ENCODE peak calls at places on chromosomes 5 and 9, in seven cellular contexts. One of them, this sample, is unnamed.

GRCh38 chr5:126445502-126446174 is 22.4 kb downstream of the GRAMD2B start:
- DNase-seq in transverse colon: no peak
- DNase-seq in A172: peak; percentile 15
- DNase-seq in activated CD4-positive, alpha-beta memory T cell treated with anti-CD3 and anti-CD28 coated beads, Interleukin-2, amount 10 ng/mL, durations not matched to agents 7 days and 5 days: no peak
- DNase-seq in C1 segment of cervical spinal cord: no peak
- DNase-seq in osteocyte: no peak
- DNase-seq in activated gamma-delta T cell treated with Interleukin-2 at 50 U/mL for 16 hours: no peak
- DNase-seq in this sample: no peak

GRCh38 chr5:67234671-67235176 is 38.1 kb upstream of the CD180 start:
- DNase-seq in transverse colon: no peak
- DNase-seq in osteocyte: no peak
- DNase-seq in A172: peak; percentile 75
- DNase-seq in activated CD4-positive, alpha-beta memory T cell treated with anti-CD3 and anti-CD28 coated beads, Interleukin-2, amount 10 ng/mL, durations not matched to agents 7 days and 5 days: no peak
- DNase-seq in activated gamma-delta T cell treated with Interleukin-2 at 50 U/mL for 16 hours: no peak
- DNase-seq in C1 segment of cervical spinal cord: no peak
- DNase-seq in this sample: peak; percentile 58

GRCh38 chr9:18216376-18216775 is 257.6 kb upstream of the ADAMTSL1 start:
- DNase-seq in activated gamma-delta T cell treated with Interleukin-2 at 50 U/mL for 16 hours: no peak
- DNase-seq in transverse colon: no peak
- DNase-seq in A172: no peak
- DNase-seq in activated CD4-positive, alpha-beta memory T cell treated with anti-CD3 and anti-CD28 coated beads, Interleukin-2, amount 10 ng/mL, durations not matched to agents 7 days and 5 days: no peak
- DNase-seq in C1 segment of cervical spinal cord: no peak
- DNase-seq in osteocyte: no peak
- DNase-seq in this sample: no peak

GRCh38 chr9:892123-892522 is 50.6 kb downstream of the DMRT1 start:
- DNase-seq in C1 segment of cervical spinal cord: no peak
- DNase-seq in transverse colon: no peak
- DNase-seq in activated gamma-delta T cell treated with Interleukin-2 at 50 U/mL for 16 hours: no peak
- DNase-seq in osteocyte: no peak
- DNase-seq in A172: no peak
- DNase-seq in activated CD4-positive, alpha-beta memory T cell treated with anti-CD3 and anti-CD28 coated beads, Interleukin-2, amount 10 ng/mL, durations not matched to agents 7 days and 5 days: no peak
- DNase-seq in this sample: no peak

GRCh38 chr9:2872307-2872940 is 28.5 kb upstream of the PUM3 start:
- DNase-seq in activated gamma-delta T cell treated with Interleukin-2 at 50 U/mL for 16 hours: no peak
- DNase-seq in activated CD4-positive, alpha-beta memory T cell treated with anti-CD3 and anti-CD28 coated beads, Interleukin-2, amount 10 ng/mL, durations not matched to agents 7 days and 5 days: no peak
- DNase-seq in transverse colon: no peak
- DNase-seq in A172: no peak
- DNase-seq in C1 segment of cervical spinal cord: no peak
- DNase-seq in osteocyte: no peak
- DNase-seq in this sample: no peak

GRCh38 chr5:33565304-33565703 is 124.5 kb downstream of the TARS1 start:
- DNase-seq in A172: no peak
- DNase-seq in transverse colon: no peak
- DNase-seq in osteocyte: no peak
- DNase-seq in C1 segment of cervical spinal cord: no peak
- DNase-seq in activated CD4-positive, alpha-beta memory T cell treated with anti-CD3 and anti-CD28 coated beads, Interleukin-2, amount 10 ng/mL, durations not matched to agents 7 days and 5 days: no peak
- DNase-seq in activated gamma-delta T cell treated with Interleukin-2 at 50 U/mL for 16 hours: no peak
- DNase-seq in this sample: peak; percentile 37

GRCh38 chr9:82923410-82924242 is 139.3 kb downstream of the RASEF start:
- DNase-seq in transverse colon: no peak
- DNase-seq in activated CD4-positive, alpha-beta memory T cell treated with anti-CD3 and anti-CD28 coated beads, Interleukin-2, amount 10 ng/mL, durations not matched to agents 7 days and 5 days: no peak
- DNase-seq in C1 segment of cervical spinal cord: no peak
- DNase-seq in activated gamma-delta T cell treated with Interleukin-2 at 50 U/mL for 16 hours: no peak
- DNase-seq in A172: no peak
- DNase-seq in osteocyte: no peak
- DNase-seq in this sample: no peak

GRCh38 chr5:65837139-65837538 is 89.2 kb upstream of the ERBIN start:
- DNase-seq in activated CD4-positive, alpha-beta memory T cell treated with anti-CD3 and anti-CD28 coated beads, Interleukin-2, amount 10 ng/mL, durations not matched to agents 7 days and 5 days: no peak
- DNase-seq in osteocyte: no peak
- DNase-seq in C1 segment of cervical spinal cord: no peak
- DNase-seq in A172: peak; percentile 74
- DNase-seq in transverse colon: no peak
- DNase-seq in activated gamma-delta T cell treated with Interleukin-2 at 50 U/mL for 16 hours: no peak
- DNase-seq in this sample: no peak

GRCh38 chr5:34016750-34017149 is 8.9 kb upstream of the AMACR start:
- DNase-seq in activated CD4-positive, alpha-beta memory T cell treated with anti-CD3 and anti-CD28 coated beads, Interleukin-2, amount 10 ng/mL, durations not matched to agents 7 days and 5 days: no peak
- DNase-seq in C1 segment of cervical spinal cord: no peak
- DNase-seq in transverse colon: no peak
- DNase-seq in A172: no peak
- DNase-seq in activated gamma-delta T cell treated with Interleukin-2 at 50 U/mL for 16 hours: no peak
- DNase-seq in osteocyte: no peak
- DNase-seq in this sample: no peak

GRCh38 chr9:38339496-38339895 is 53.0 kb upstream of the ALDH1B1 start:
- DNase-seq in transverse colon: no peak
- DNase-seq in C1 segment of cervical spinal cord: peak; percentile 11
- DNase-seq in A172: no peak
- DNase-seq in activated CD4-positive, alpha-beta memory T cell treated with anti-CD3 and anti-CD28 coated beads, Interleukin-2, amount 10 ng/mL, durations not matched to agents 7 days and 5 days: peak; percentile 14
- DNase-seq in osteocyte: peak; percentile 54
- DNase-seq in activated gamma-delta T cell treated with Interleukin-2 at 50 U/mL for 16 hours: no peak
- DNase-seq in this sample: no peak

GRCh38 chr5:87411586-87412416 is 929 bp downstream of the CCNH start:
- DNase-seq in A172: peak; percentile 35
- DNase-seq in activated gamma-delta T cell treated with Interleukin-2 at 50 U/mL for 16 hours: no peak
- DNase-seq in C1 segment of cervical spinal cord: no peak
- DNase-seq in activated CD4-positive, alpha-beta memory T cell treated with anti-CD3 and anti-CD28 coated beads, Interleukin-2, amount 10 ng/mL, durations not matched to agents 7 days and 5 days: peak; percentile 24
- DNase-seq in osteocyte: no peak
- DNase-seq in transverse colon: peak; percentile 42
- DNase-seq in this sample: peak; percentile 26

This sample was measured in mucosa of gallbladder.